ENCODE peak calls at places on chromosomes 16 and 17, in eight cellular contexts. H, B, L, J, A, T, U and F are unnamed samples.

GRCh38 chr17:55420776-55421178 is 858 bp downstream of the MMD start:
- DNase-seq in H (peak; percentile 48), B (peak; percentile 39), L (peak; percentile 54), J (peak; percentile 76), A (peak; percentile 22), T (peak; percentile 49), U (no peak), F (peak; percentile 47)

GRCh38 chr17:80252871-80253270 is 7.8 kb upstream of the RNF213 start:
- DNase-seq in H (peak; percentile 83), B (no peak), L (no peak), J (peak; percentile 90), A (peak; percentile 42), T (peak; percentile 33), U (peak; percentile 63), F (peak; percentile 79)

GRCh38 chr16:27257271-27257670 is 11.3 kb downstream of the NSMCE1 start:
- DNase-seq in H (no peak), B (no peak), L (no peak), J (no peak), A (no peak), T (no peak), U (no peak), F (no peak)

GRCh38 chr17:49967205-49967604 is 1.8 kb upstream of the DLX4 start:
- DNase-seq in H (no peak), B (no peak), L (no peak), J (no peak), A (no peak), T (no peak), U (no peak), F (no peak)

GRCh38 chr17:82228278-82228841 is 482 bp upstream of the SLC16A3 start:
- DNase-seq in H (no peak), B (no peak), L (no peak), J (peak; percentile 89), A (no peak), T (peak; percentile 35), U (peak; percentile 67), F (no peak)

GRCh38 chr17:10060526-10060925 is 137.9 kb downstream of the GAS7 start:
- DNase-seq in H (no peak), B (no peak), L (no peak), J (no peak), A (no peak), T (no peak), U (no peak), F (no peak)

GRCh38 chr16:57023541-57024249 is 34.3 kb downstream of the NLRC5 start:
- DNase-seq in H (no peak), B (no peak), L (no peak), J (no peak), A (no peak), T (no peak), U (no peak), F (no peak)

GRCh38 chr16:28915181-28915580 is 9.9 kb downstream of the RABEP2 start:
- DNase-seq in H (peak; percentile 51), B (no peak), L (no peak), J (no peak), A (peak; percentile 2), T (peak; percentile 43), U (no peak), F (no peak)

GRCh38 chr16:68732068-68732680 is 4.9 kb upstream of the CDH1 start:
- DNase-seq in H (peak; percentile 50), B (peak; percentile 18), L (no peak), J (peak; percentile 89), A (peak; percentile 84), T (peak; percentile 29), U (no peak), F (peak; percentile 88)

GRCh38 chr17:40471856-40472732 is 28.8 kb downstream of the IGFBP4 start:
- DNase-seq in H (no peak), B (no peak), L (no peak), J (no peak), A (no peak), T (no peak), U (no peak), F (no peak)

GRCh38 chr17:36602924-36603384 is 1.6 kb downstream of the MRM1 start:
- DNase-seq in H (peak; percentile 72), B (peak; percentile 72), L (peak; percentile 47), J (peak; percentile 66), A (peak; percentile 71), T (peak; percentile 76), U (peak; percentile 71), F (peak; percentile 59)

GRCh38 chr16:86243123-86243473 is 267.2 kb upstream of the FOXF1 start:
- DNase-seq in H (no peak), B (no peak), L (no peak), J (no peak), A (no peak), T (no peak), U (no peak), F (no peak)

GRCh38 chr16:75527825-75528299 is 8.0 kb downstream of the CHST5 start:
- DNase-seq in H (no peak), B (no peak), L (no peak), J (peak; percentile 4), A (no peak), T (no peak), U (no peak), F (peak; percentile 44)

GRCh38 chr16:2015117-2015946 is 4.3 kb upstream of the NPW start:
- DNase-seq in H (peak; percentile 92), B (no peak), L (no peak), J (no peak), A (no peak), T (peak; percentile 11), U (peak; percentile 3), F (no peak)

GRCh38 chr17:7177210-7177953 is 1.8 kb downstream of the ASGR1 start:
- DNase-seq in H (peak; percentile 66), B (peak; percentile 83), L (peak; percentile 65), J (peak; percentile 85), A (peak; percentile 75), T (peak; percentile 74), U (peak; percentile 46), F (peak; percentile 62)

GRCh38 chr16:61862756-61863155 is 173.5 kb downstream of the CDH8 start:
- DNase-seq in H (no peak), B (no peak), L (no peak), J (no peak), A (no peak), T (no peak), U (no peak), F (no peak)

GRCh38 chr17:732788-733720 is 658 bp downstream of the TLCD3A start:
- DNase-seq in H (peak; percentile 43), B (no peak), L (no peak), J (peak; percentile 77), A (no peak), T (peak; percentile 38), U (peak; percentile 16), F (peak; percentile 67)

GRCh38 chr17:12549499-12549901 is 116.2 kb upstream of the MYOCD start:
- DNase-seq in H (no peak), B (no peak), L (no peak), J (no peak), A (no peak), T (peak; percentile 2), U (no peak), F (no peak)

GRCh38 chr16:73192227-73192894 is 144.4 kb upstream of the ZFHX3 start:
- DNase-seq in H (no peak), B (no peak), L (no peak), J (no peak), A (no peak), T (no peak), U (no peak), F (no peak)

GRCh38 chr16:19645557-19645981 is 72.5 kb downstream of the KNOP1 start:
- DNase-seq in H (no peak), B (peak; percentile 77), L (peak; percentile 77), J (no peak), A (no peak), T (peak; percentile 55), U (no peak), F (peak; percentile 11)

GRCh38 chr17:77400445-77400870 is 259.7 kb downstream of the SEC14L1 start:
- DNase-seq in H (no peak), B (no peak), L (peak; percentile 62), J (no peak), A (peak; percentile 50), T (peak; percentile 44), U (no peak), F (no peak)

GRCh38 chr17:34581446-34582184 is 2.2 kb downstream of the TMEM132E start:
- DNase-seq in H (no peak), B (no peak), L (no peak), J (peak; percentile 61), A (no peak), T (no peak), U (no peak), F (no peak)

GRCh38 chr16:84820305-84820684 is 510 bp downstream of the CRISPLD2 start:
- DNase-seq in H (peak; percentile 7), B (no peak), L (no peak), J (no peak), A (no peak), T (no peak), U (no peak), F (no peak)

DNA sequence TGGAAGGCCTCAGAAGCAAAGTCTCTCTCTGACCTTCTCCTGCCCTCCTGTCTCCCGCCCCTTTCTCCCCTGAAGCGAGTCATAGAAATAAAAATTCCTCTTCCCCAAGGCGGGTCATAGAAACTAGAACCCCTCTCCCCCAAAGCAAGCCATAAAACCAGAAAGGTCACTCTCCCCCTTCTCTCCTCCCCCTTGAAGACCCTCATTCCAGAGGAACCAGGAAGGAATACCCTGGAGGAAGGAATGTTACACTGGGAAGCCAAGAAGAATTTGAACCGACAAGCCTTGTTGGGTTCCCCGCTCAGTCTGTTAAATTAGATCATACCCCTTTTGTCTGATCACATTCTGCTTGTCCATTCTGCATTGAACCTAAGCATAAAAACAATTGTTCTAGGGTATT is 2.7 kb upstream of the GJC1 start:
- DNase-seq in H (no peak), B (no peak), L (no peak), J (no peak), A (no peak), T (no peak), U (no peak), F (no peak)
- TF ChIP-seq CTCF in H (no peak), B (no peak), L (no peak), J (no peak), A (no peak), T (no peak), U (no peak), F (no peak)

DNA sequence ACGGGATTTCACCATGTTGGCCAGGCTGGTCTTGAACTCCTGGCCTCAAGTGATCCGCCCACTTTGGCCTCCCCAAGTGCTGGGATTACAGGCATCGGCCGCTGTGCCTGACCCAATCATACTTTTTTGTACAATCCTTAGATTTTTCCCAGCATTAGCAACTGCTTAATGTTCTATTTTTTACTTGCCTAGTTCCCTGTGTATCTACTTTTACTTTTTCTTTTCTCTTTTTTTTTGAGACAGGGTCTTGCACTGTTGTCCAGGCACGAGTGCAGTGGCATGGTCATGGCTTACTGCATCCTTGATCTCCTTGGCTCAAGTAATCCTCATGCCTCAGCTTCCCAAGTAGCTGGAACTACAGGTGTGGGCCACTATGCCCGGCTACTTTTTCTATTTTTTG is 9.5 kb downstream of the GRB2 start:
- DNase-seq in H (no peak), B (no peak), L (no peak), J (no peak), A (no peak), T (no peak), U (no peak), F (no peak)
- H3K4me1 ChIP-seq in H (peaks cover 30% of the 10 kb centered on the region), B (peaks cover 6% of the 10 kb centered on the region), L (peaks cover 49% of the 10 kb centered on the region), J (peaks cover 57% of the 10 kb centered on the region), A (peaks cover 6% of the 10 kb centered on the region), T (peaks cover 28% of the 10 kb centered on the region), U (peaks cover 24% of the 10 kb centered on the region), F (peaks cover 29% of the 10 kb centered on the region)

GRCh38 chr17:31517524-31517923 is 126.0 kb downstream of the RAB11FIP4 start:
- DNase-seq in H (peak; percentile 3), B (no peak), L (no peak), J (no peak), A (peak; percentile 63), T (no peak), U (no peak), F (peak; percentile 50)
- TF ChIP-seq CTCF in H (peak; percentile 46), B (no peak), L (peak; percentile 49), J (peak; percentile 14), A (peak; percentile 73), T (peak; percentile 27), U (peak; percentile 8), F (no peak)

GRCh38 chr17:74777884-74778490 is 1.8 kb upstream of the NAT9 start:
- DNase-seq in H (no peak), B (no peak), L (no peak), J (no peak), A (no peak), T (peak; percentile 22), U (no peak), F (no peak)
- H3K4me1 ChIP-seq in H (peaks cover 20% of the 10 kb centered on the region), B (peaks cover 20% of the 10 kb centered on the region), L (peaks cover 23% of the 10 kb centered on the region), J (peaks cover 23% of the 10 kb centered on the region), A (peaks cover 8% of the 10 kb centered on the region), T (peaks cover 7% of the 10 kb centered on the region), U (peaks cover 5% of the 10 kb centered on the region), F (peaks cover 31% of the 10 kb centered on the region)